ENCODE peak calls at places on chromosomes 3 and 15, in nine cellular contexts. One of them, this sample, is unnamed.

GRCh38 chr3:25783661-25784512 is 644 bp upstream of the NGLY1 start:
- DNase-seq in hepatocyte: peak
- DNase-seq in right cardiac atrium: no peak
- DNase-seq in sigmoid colon: peak
- DNase-seq in CD8-positive, alpha-beta T cell: no peak
- DNase-seq in GM23248: peak
- DNase-seq in naive thymus-derived CD4-positive, alpha-beta T cell: no peak
- DNase-seq in ovary: no peak
- DNase-seq in ascending aorta: no peak
- DNase-seq in this sample: no peak

GRCh38 chr3:5677560-5677959 is 490.1 kb downstream of the EDEM1 start:
- DNase-seq in hepatocyte: no peak
- DNase-seq in right cardiac atrium: no peak
- DNase-seq in sigmoid colon: no peak
- DNase-seq in CD8-positive, alpha-beta T cell: no peak
- DNase-seq in GM23248: no peak
- DNase-seq in naive thymus-derived CD4-positive, alpha-beta T cell: no peak
- DNase-seq in ovary: no peak
- DNase-seq in ascending aorta: no peak
- DNase-seq in this sample: no peak

GRCh38 chr3:18389108-18389733 is 35.9 kb downstream of the SATB1 start:
- DNase-seq in hepatocyte: peak
- DNase-seq in right cardiac atrium: no peak
- DNase-seq in sigmoid colon: no peak
- DNase-seq in CD8-positive, alpha-beta T cell: peak
- DNase-seq in GM23248: peak
- DNase-seq in naive thymus-derived CD4-positive, alpha-beta T cell: peak
- DNase-seq in ovary: no peak
- DNase-seq in ascending aorta: no peak
- DNase-seq in this sample: no peak

GRCh38 chr15:74027688-74028087 is 33.2 kb downstream of the PML start:
- DNase-seq in hepatocyte: no peak
- DNase-seq in right cardiac atrium: no peak
- DNase-seq in sigmoid colon: peak
- DNase-seq in CD8-positive, alpha-beta T cell: no peak
- DNase-seq in GM23248: no peak
- DNase-seq in naive thymus-derived CD4-positive, alpha-beta T cell: no peak
- DNase-seq in ovary: no peak
- DNase-seq in ascending aorta: peak
- DNase-seq in this sample: no peak

GRCh38 chr3:188006726-188007393 is 147.1 kb upstream of the LPP start:
- DNase-seq in hepatocyte: no peak
- DNase-seq in right cardiac atrium: no peak
- DNase-seq in sigmoid colon: no peak
- DNase-seq in CD8-positive, alpha-beta T cell: no peak
- DNase-seq in GM23248: peak
- DNase-seq in naive thymus-derived CD4-positive, alpha-beta T cell: no peak
- DNase-seq in ovary: no peak
- DNase-seq in ascending aorta: peak
- DNase-seq in this sample: no peak

GRCh38 chr3:8441969-8442559 is 59.6 kb upstream of the LMCD1 start:
- DNase-seq in hepatocyte: peak
- DNase-seq in right cardiac atrium: no peak
- DNase-seq in sigmoid colon: no peak
- DNase-seq in CD8-positive, alpha-beta T cell: no peak
- DNase-seq in GM23248: peak
- DNase-seq in naive thymus-derived CD4-positive, alpha-beta T cell: no peak
- DNase-seq in ovary: peak
- DNase-seq in ascending aorta: no peak
- DNase-seq in this sample: no peak

GRCh38 chr3:97037294-97037943 is 223.0 kb downstream of the EPHA6 start:
- DNase-seq in hepatocyte: no peak
- DNase-seq in right cardiac atrium: no peak
- DNase-seq in sigmoid colon: no peak
- DNase-seq in CD8-positive, alpha-beta T cell: no peak
- DNase-seq in GM23248: no peak
- DNase-seq in naive thymus-derived CD4-positive, alpha-beta T cell: no peak
- DNase-seq in ovary: no peak
- DNase-seq in ascending aorta: no peak
- DNase-seq in this sample: no peak

GRCh38 chr15:39191871-39192281 is 389.0 kb upstream of the THBS1 start:
- DNase-seq in hepatocyte: no peak
- DNase-seq in right cardiac atrium: no peak
- DNase-seq in sigmoid colon: no peak
- DNase-seq in CD8-positive, alpha-beta T cell: no peak
- DNase-seq in GM23248: peak
- DNase-seq in naive thymus-derived CD4-positive, alpha-beta T cell: no peak
- DNase-seq in ovary: no peak
- DNase-seq in ascending aorta: no peak
- DNase-seq in this sample: no peak

GRCh38 chr15:87710406-87710805 is 546.1 kb downstream of the NTRK3 start:
- DNase-seq in hepatocyte: peak
- DNase-seq in right cardiac atrium: no peak
- DNase-seq in sigmoid colon: peak
- DNase-seq in CD8-positive, alpha-beta T cell: no peak
- DNase-seq in GM23248: peak
- DNase-seq in naive thymus-derived CD4-positive, alpha-beta T cell: no peak
- DNase-seq in ovary: peak
- DNase-seq in ascending aorta: no peak
- DNase-seq in this sample: no peak

GRCh38 chr3:54771050-54771449 is 156.8 kb downstream of the LRTM1 start:
- DNase-seq in hepatocyte: no peak
- DNase-seq in right cardiac atrium: no peak
- DNase-seq in sigmoid colon: no peak
- DNase-seq in CD8-positive, alpha-beta T cell: no peak
- DNase-seq in GM23248: no peak
- DNase-seq in naive thymus-derived CD4-positive, alpha-beta T cell: no peak
- DNase-seq in ovary: no peak
- DNase-seq in ascending aorta: no peak
- DNase-seq in this sample: no peak

GRCh38 chr3:126911162-126912026 is 71.5 kb upstream of the PLXNA1 start:
- DNase-seq in hepatocyte: no peak
- DNase-seq in right cardiac atrium: peak
- DNase-seq in sigmoid colon: no peak
- DNase-seq in CD8-positive, alpha-beta T cell: peak
- DNase-seq in GM23248: peak
- DNase-seq in naive thymus-derived CD4-positive, alpha-beta T cell: no peak
- DNase-seq in ovary: no peak
- DNase-seq in ascending aorta: peak
- DNase-seq in this sample: peak
- H3K4me3 ChIP-seq in hepatocyte: no peak
- H3K4me3 ChIP-seq in right cardiac atrium: no peak
- H3K4me3 ChIP-seq in sigmoid colon: no peak
- H3K4me3 ChIP-seq in CD8-positive, alpha-beta T cell: no peak
- H3K4me3 ChIP-seq in GM23248: no peak
- H3K4me3 ChIP-seq in naive thymus-derived CD4-positive, alpha-beta T cell: peak
- H3K4me3 ChIP-seq in ovary: no peak
- H3K4me3 ChIP-seq in ascending aorta: no peak
- H3K4me3 ChIP-seq in this sample: no peak

DNA sequence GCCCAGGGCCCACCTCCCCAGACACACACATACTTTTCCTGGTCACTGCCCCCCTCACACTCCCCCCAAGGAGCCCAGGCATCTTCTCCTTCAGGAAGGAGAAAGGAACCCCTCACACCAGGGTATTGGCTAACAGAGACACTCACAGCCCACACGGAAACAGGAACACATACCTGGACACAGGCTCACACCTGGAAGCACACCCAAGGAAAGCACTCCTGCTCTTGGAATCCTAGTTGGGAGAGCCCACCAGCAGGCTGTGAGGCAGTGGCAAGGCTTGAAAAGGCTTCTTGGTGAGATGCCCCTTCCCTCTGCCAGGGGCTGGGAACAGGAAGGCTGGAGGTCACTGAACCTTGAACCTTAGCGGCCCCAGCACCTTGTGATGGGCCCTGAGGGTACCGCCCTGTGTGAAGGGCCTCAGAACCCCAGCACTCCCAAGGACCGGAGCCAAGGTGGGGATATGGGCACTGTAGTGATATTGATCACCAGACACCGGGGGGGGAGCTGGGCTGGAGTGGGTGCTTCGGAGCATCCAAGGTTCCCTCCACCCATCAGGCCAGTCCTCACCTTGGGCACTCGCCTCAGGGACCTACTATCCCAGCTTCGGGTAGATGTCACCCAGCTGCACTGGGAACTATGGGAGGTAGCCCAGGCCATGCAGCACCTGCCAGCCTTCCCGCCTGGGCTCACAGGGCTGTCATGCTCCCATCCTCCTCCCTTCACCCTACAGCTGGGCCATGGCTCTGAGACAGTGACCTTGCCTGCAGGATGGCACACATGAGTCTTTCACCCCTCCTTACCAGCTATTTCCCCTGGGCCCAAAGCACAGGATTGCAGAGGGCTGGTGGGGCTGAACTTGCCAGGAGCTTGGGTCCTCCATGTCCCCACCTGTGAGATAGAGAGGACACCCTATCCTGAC is 16.4 kb downstream of the MYL3 start:
- DNase-seq in hepatocyte: no peak
- DNase-seq in right cardiac atrium: peak
- DNase-seq in sigmoid colon: peak
- DNase-seq in CD8-positive, alpha-beta T cell: no peak
- DNase-seq in GM23248: no peak
- DNase-seq in naive thymus-derived CD4-positive, alpha-beta T cell: no peak
- DNase-seq in ovary: peak
- DNase-seq in ascending aorta: peak
- DNase-seq in this sample: no peak
- H3K27ac ChIP-seq in hepatocyte: peak
- H3K27ac ChIP-seq in right cardiac atrium: no peak
- H3K27ac ChIP-seq in sigmoid colon: peak
- H3K27ac ChIP-seq in CD8-positive, alpha-beta T cell: no peak
- H3K27ac ChIP-seq in GM23248: no peak
- H3K27ac ChIP-seq in naive thymus-derived CD4-positive, alpha-beta T cell: peak
- H3K27ac ChIP-seq in ovary: no peak
- H3K27ac ChIP-seq in ascending aorta: peak
- H3K27ac ChIP-seq in this sample: no peak

GRCh38 chr3:100486808-100487207 is 5.6 kb upstream of the TMEM45A start:
- DNase-seq in hepatocyte: no peak
- DNase-seq in right cardiac atrium: no peak
- DNase-seq in sigmoid colon: no peak
- DNase-seq in CD8-positive, alpha-beta T cell: no peak
- DNase-seq in GM23248: peak
- DNase-seq in naive thymus-derived CD4-positive, alpha-beta T cell: no peak
- DNase-seq in ovary: no peak
- DNase-seq in ascending aorta: no peak
- DNase-seq in this sample: no peak

GRCh38 chr3:100496711-100497261 is 4.4 kb downstream of the TMEM45A start:
- DNase-seq in hepatocyte: no peak
- DNase-seq in right cardiac atrium: no peak
- DNase-seq in sigmoid colon: no peak
- DNase-seq in CD8-positive, alpha-beta T cell: no peak
- DNase-seq in GM23248: peak
- DNase-seq in naive thymus-derived CD4-positive, alpha-beta T cell: no peak
- DNase-seq in ovary: no peak
- DNase-seq in ascending aorta: no peak
- DNase-seq in this sample: no peak

GRCh38 chr3:100492059-100492809 is at the start of gene TMEM45A:
- DNase-seq in hepatocyte: peak
- DNase-seq in right cardiac atrium: peak
- DNase-seq in sigmoid colon: peak
- DNase-seq in CD8-positive, alpha-beta T cell: peak
- DNase-seq in GM23248: peak
- DNase-seq in naive thymus-derived CD4-positive, alpha-beta T cell: peak
- DNase-seq in ovary: peak
- DNase-seq in ascending aorta: peak
- DNase-seq in this sample: peak

GRCh38 chr3:100489118-100489517 is 3.3 kb upstream of the TMEM45A start:
- DNase-seq in hepatocyte: no peak
- DNase-seq in right cardiac atrium: no peak
- DNase-seq in sigmoid colon: no peak
- DNase-seq in CD8-positive, alpha-beta T cell: no peak
- DNase-seq in GM23248: no peak
- DNase-seq in naive thymus-derived CD4-positive, alpha-beta T cell: no peak
- DNase-seq in ovary: no peak
- DNase-seq in ascending aorta: no peak
- DNase-seq in this sample: no peak

GRCh38 chr3:100492810-100493140 is 356 bp downstream of the TMEM45A start:
- DNase-seq in hepatocyte: no peak
- DNase-seq in right cardiac atrium: no peak
- DNase-seq in sigmoid colon: no peak
- DNase-seq in CD8-positive, alpha-beta T cell: no peak
- DNase-seq in GM23248: no peak
- DNase-seq in naive thymus-derived CD4-positive, alpha-beta T cell: no peak
- DNase-seq in ovary: no peak
- DNase-seq in ascending aorta: no peak
- DNase-seq in this sample: no peak
- H3K4me3 ChIP-seq in hepatocyte: peak
- H3K4me3 ChIP-seq in right cardiac atrium: peak
- H3K4me3 ChIP-seq in sigmoid colon: peak
- H3K4me3 ChIP-seq in CD8-positive, alpha-beta T cell: peak
- H3K4me3 ChIP-seq in GM23248: peak
- H3K4me3 ChIP-seq in naive thymus-derived CD4-positive, alpha-beta T cell: peak
- H3K4me3 ChIP-seq in ovary: peak
- H3K4me3 ChIP-seq in ascending aorta: peak
- H3K4me3 ChIP-seq in this sample: peak

GRCh38 chr3:71512000-71512399 is 71.5 kb downstream of the FOXP1 start:
- DNase-seq in hepatocyte: peak
- DNase-seq in right cardiac atrium: no peak
- DNase-seq in sigmoid colon: no peak
- DNase-seq in CD8-positive, alpha-beta T cell: peak
- DNase-seq in GM23248: no peak
- DNase-seq in naive thymus-derived CD4-positive, alpha-beta T cell: peak
- DNase-seq in ovary: no peak
- DNase-seq in ascending aorta: no peak
- DNase-seq in this sample: peak

GRCh38 chr3:71512544-71512943 is 71.0 kb downstream of the FOXP1 start:
- DNase-seq in hepatocyte: no peak
- DNase-seq in right cardiac atrium: no peak
- DNase-seq in sigmoid colon: no peak
- DNase-seq in CD8-positive, alpha-beta T cell: no peak
- DNase-seq in GM23248: no peak
- DNase-seq in naive thymus-derived CD4-positive, alpha-beta T cell: no peak
- DNase-seq in ovary: no peak
- DNase-seq in ascending aorta: no peak
- DNase-seq in this sample: no peak

GRCh38 chr3:71514621-71515020 is 68.9 kb downstream of the FOXP1 start:
- DNase-seq in hepatocyte: no peak
- DNase-seq in right cardiac atrium: no peak
- DNase-seq in sigmoid colon: no peak
- DNase-seq in CD8-positive, alpha-beta T cell: no peak
- DNase-seq in GM23248: peak
- DNase-seq in naive thymus-derived CD4-positive, alpha-beta T cell: no peak
- DNase-seq in ovary: no peak
- DNase-seq in ascending aorta: no peak
- DNase-seq in this sample: no peak

GRCh38 chr3:71513081-71513480 is 70.4 kb downstream of the FOXP1 start:
- DNase-seq in hepatocyte: no peak
- DNase-seq in right cardiac atrium: no peak
- DNase-seq in sigmoid colon: no peak
- DNase-seq in CD8-positive, alpha-beta T cell: no peak
- DNase-seq in GM23248: no peak
- DNase-seq in naive thymus-derived CD4-positive, alpha-beta T cell: no peak
- DNase-seq in ovary: no peak
- DNase-seq in ascending aorta: no peak
- DNase-seq in this sample: no peak

DNA sequence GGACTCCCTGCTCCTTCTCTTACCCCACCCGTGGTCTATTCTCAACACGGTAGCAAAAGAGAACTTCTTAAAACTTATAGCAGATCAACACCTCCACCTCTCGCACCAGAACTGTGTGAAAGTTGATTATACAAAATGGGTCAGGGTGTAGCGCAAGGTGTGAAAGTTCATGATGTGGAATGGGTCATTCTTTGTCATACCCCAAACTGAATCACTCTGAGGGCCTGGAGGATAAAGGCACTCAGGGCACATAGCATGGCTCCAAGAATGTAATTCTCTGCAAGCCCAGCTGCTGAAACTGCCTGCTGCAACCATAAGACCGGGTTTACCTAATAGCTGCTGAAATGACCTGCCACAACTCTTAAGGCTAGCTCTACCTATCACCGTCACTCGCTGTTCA is 70.0 kb downstream of the FOXP1 start:
- DNase-seq in hepatocyte: no peak
- DNase-seq in right cardiac atrium: no peak
- DNase-seq in sigmoid colon: no peak
- DNase-seq in CD8-positive, alpha-beta T cell: no peak
- DNase-seq in GM23248: no peak
- DNase-seq in naive thymus-derived CD4-positive, alpha-beta T cell: no peak
- DNase-seq in ovary: no peak
- DNase-seq in ascending aorta: no peak
- DNase-seq in this sample: no peak
- H3K27ac ChIP-seq in hepatocyte: no peak
- H3K27ac ChIP-seq in right cardiac atrium: no peak
- H3K27ac ChIP-seq in sigmoid colon: no peak
- H3K27ac ChIP-seq in CD8-positive, alpha-beta T cell: no peak
- H3K27ac ChIP-seq in GM23248: no peak
- H3K27ac ChIP-seq in naive thymus-derived CD4-positive, alpha-beta T cell: no peak
- H3K27ac ChIP-seq in ovary: no peak
- H3K27ac ChIP-seq in ascending aorta: no peak
- H3K27ac ChIP-seq in this sample: no peak